ENCODE peak calls at places on chromosomes 7 and 10, in nine cellular contexts. U is progenitor cell of endocrine pancreas, Q is astrocyte, O is neural progenitor cell, C is neural crest cell, N is left ventricle myocardium inferior, F is lung, M is A549, A is breast epithelium. G is an unnamed sample.

GRCh38 chr7:14430921-14431320 is 441.5 kb upstream of the ETV1 start:
- DNase-seq in U (no peak), O (peak; percentile 78), Q (no peak), M (no peak), N (no peak), F (no peak), C (no peak), A (no peak), G (no peak)

GRCh38 chr7:82494420-82494819 is 50.8 kb upstream of the CACNA2D1 start:
- DNase-seq in U (no peak), Q (no peak), C (no peak), N (no peak), A (no peak), M (no peak), F (no peak), O (no peak), G (no peak)

GRCh38 chr7:32453286-32454011 is 36.7 kb downstream of the LSM5 start:
- DNase-seq in U (no peak), Q (no peak), F (no peak), M (no peak), N (no peak), A (no peak), C (no peak), O (no peak), G (no peak)

GRCh38 chr10:61792097-61792496 is 109.4 kb upstream of the ARID5B start:
- DNase-seq in O (no peak), N (no peak), M (no peak), A (no peak), C (no peak), Q (no peak), U (no peak), F (no peak), G (no peak)

GRCh38 chr7:117960351-117960750 is 87.1 kb upstream of the CTTNBP2 start:
- DNase-seq in Q (no peak), N (no peak), O (no peak), F (no peak), U (no peak), M (no peak), C (no peak), A (no peak), G (no peak)

GRCh38 chr10:43461950-43462349 is 25.0 kb downstream of the ZNF487 start:
- DNase-seq in U (no peak), C (peak; percentile 26), F (no peak), A (no peak), Q (peak; percentile 60), N (no peak), M (peak; percentile 55), O (peak; percentile 86), G (peak; percentile 48)

GRCh38 chr10:101028446-101029244 is 2.3 kb downstream of the PDZD7 start:
- DNase-seq in Q (no peak), C (no peak), A (no peak), N (no peak), F (no peak), M (no peak), O (no peak), U (no peak), G (no peak)

GRCh38 chr10:124604214-124605000 is 139.8 kb downstream of the FAM53B start:
- DNase-seq in N (peak; percentile 5), F (no peak), O (no peak), C (no peak), Q (no peak), A (no peak), U (no peak), M (no peak), G (no peak)

GRCh38 chr10:94103902-94104301 is 110.2 kb downstream of the PLCE1 start:
- DNase-seq in N (no peak), O (no peak), M (no peak), A (no peak), C (no peak), Q (peak; percentile 31), U (no peak), F (no peak), G (no peak)

GRCh38 chr7:55130079-55130476 is 111.3 kb downstream of the EGFR start:
- DNase-seq in C (no peak), O (peak; percentile 34), Q (peak; percentile 66), F (no peak), A (no peak), U (no peak), N (no peak), M (peak; percentile 13), G (no peak)
- TF ChIP-seq CTCF in C (no peak), O (no peak), Q (no peak), F (no peak), A (no peak), U (no peak), N (no peak), M (no peak), G (no peak)

GRCh38 chr7:33836797-33837355 is 68.5 kb upstream of the BMPER start:
- DNase-seq in M (no peak), F (no peak), A (no peak), N (no peak), Q (no peak), U (no peak), O (no peak), C (no peak), G (no peak)
- TF ChIP-seq CTCF in M (peak; percentile 35), F (no peak), A (no peak), N (no peak), Q (peak; percentile 23), U (peak; percentile 30), O (peak; percentile 40), C (peak; percentile 56), G (no peak)

GRCh38 chr10:72085166-72085565 is 3.2 kb downstream of the SPOCK2 start:
- DNase-seq in C (no peak), M (no peak), N (no peak), F (no peak), Q (no peak), O (peak; percentile 46), A (no peak), U (no peak), G (no peak)
- TF ChIP-seq CTCF in C (no peak), M (no peak), N (no peak), F (no peak), Q (no peak), O (no peak), A (no peak), U (no peak), G (no peak)

DNA sequence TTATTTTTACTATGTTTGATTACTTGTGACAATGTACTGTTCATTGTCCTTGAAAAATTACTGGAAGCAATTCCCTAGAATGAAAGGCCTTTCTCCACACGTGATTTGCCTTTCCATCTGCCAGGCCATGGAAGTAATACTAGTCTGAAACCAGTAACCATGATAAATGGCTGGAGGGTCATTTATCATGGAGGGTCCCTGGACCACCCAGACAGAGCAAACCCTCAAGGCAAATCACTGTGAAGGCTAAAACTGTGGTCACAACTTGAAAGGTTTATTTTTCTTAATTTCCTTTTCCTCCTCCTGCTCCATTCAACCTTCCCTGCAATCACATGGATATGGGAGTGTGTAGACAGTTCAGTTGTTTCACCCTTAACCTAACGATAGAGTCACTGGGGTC is 16.4 kb downstream of the BRAF start:
- DNase-seq in O (no peak), C (no peak), F (no peak), Q (no peak), U (no peak), N (no peak), M (no peak), A (no peak), G (no peak)
- TF ChIP-seq CTCF in O (no peak), C (no peak), F (no peak), Q (no peak), U (no peak), N (no peak), M (no peak), A (no peak), G (no peak)